ENCODE peak calls at places on chromosomes 3 and 15, in seven cellular contexts. G is activated CD4-positive, alpha-beta T cell treated with anti-CD3 and anti-CD28 coated beads, Interleukin-2, amount 10 ng/mL, durations not matched to agents 24 days and 14 days; E is heart right ventricle; L is A549; D is mesothelial cell of epicardium; H is HEK293T; Z is tibial artery. W is an unnamed sample.

GRCh38 chr3:100257601-100258000 is 3.2 kb upstream of the TBC1D23 start:
- DNase-seq in G (no peak), E (no peak), L (no peak), D (no peak), H (no peak), Z (no peak), W (no peak)

GRCh38 chr3:152272771-152273242 is 4.1 kb downstream of the MBNL1 start:
- DNase-seq in G (peak), E (no peak), L (no peak), D (no peak), H (no peak), Z (no peak), W (no peak)

GRCh38 chr3:157330206-157330605 is 106.4 kb upstream of the PTX3 start:
- DNase-seq in G (no peak), E (no peak), L (no peak), D (no peak), H (no peak), Z (no peak), W (no peak)

GRCh38 chr3:190265795-190266194 is 56.5 kb downstream of the CLDN1 start:
- DNase-seq in G (no peak), E (no peak), L (no peak), D (no peak), H (no peak), Z (no peak), W (no peak)

GRCh38 chr3:161070252-161070930 is 34.8 kb downstream of the B3GALNT1 start:
- DNase-seq in G (no peak), E (no peak), L (no peak), D (no peak), H (no peak), Z (no peak), W (no peak)

GRCh38 chr3:184272269-184272668 is 3.6 kb upstream of the ECE2 start:
- DNase-seq in G (no peak), E (no peak), L (no peak), D (no peak), H (no peak), Z (no peak), W (no peak)

GRCh38 chr15:63833246-63833696 is 477 bp downstream of the HERC1 start:
- DNase-seq in G (peak), E (peak), L (peak), D (no peak), H (peak), Z (peak), W (peak)

GRCh38 chr15:70094690-70095311 is 2.9 kb downstream of the TLE3 start:
- DNase-seq in G (peak), E (no peak), L (no peak), D (no peak), H (no peak), Z (peak), W (no peak)

GRCh38 chr15:58241872-58242271 is 103.7 kb downstream of the AQP9 start:
- DNase-seq in G (no peak), E (no peak), L (no peak), D (no peak), H (peak), Z (no peak), W (no peak)

GRCh38 chr3:131075632-131076328 is 49.1 kb downstream of the NEK11 start:
- DNase-seq in G (no peak), E (no peak), L (no peak), D (no peak), H (no peak), Z (no peak), W (no peak)

GRCh38 chr3:51099794-51100542 is 285.1 kb upstream of the MANF start:
- DNase-seq in G (peak), E (no peak), L (peak), D (no peak), H (peak), Z (no peak), W (peak)

W was measured in left cardiac atrium.